ENCODE peak calls at places on chromosomes 6 and 20, in nine cellular contexts. F is colonic mucosa; G is body of pancreas; R is GM23338; Z is CD8-positive, alpha-beta memory T cell; K is psoas muscle; U is CD8-positive, alpha-beta T cell; I is trophoblast cell; W is SJSA1. Q is an unnamed sample.

GRCh38 chr6:136751478-136751956 is 40.8 kb downstream of the MAP3K5 start:
- DNase-seq in R (no peak), U (peak; percentile 29), G (no peak), I (no peak), F (peak; percentile 45), Z (peak; percentile 47), K (no peak), W (no peak), Q (no peak)

GRCh38 chr6:108673602-108674001 is 112.9 kb downstream of the FOXO3 start:
- DNase-seq in U (no peak), F (peak; percentile 85), R (no peak), W (no peak), Z (no peak), I (no peak), G (no peak), K (no peak), Q (no peak)

GRCh38 chr6:160365117-160365516 is 16.9 kb downstream of the SLC22A3 start:
- DNase-seq in K (no peak), I (no peak), U (no peak), F (no peak), W (no peak), G (no peak), Z (no peak), R (no peak), Q (no peak)

GRCh38 chr6:163413054-163413344 is 1.5 kb upstream of the QKI start:
- DNase-seq in Z (no peak), K (no peak), G (no peak), U (no peak), W (no peak), I (no peak), R (no peak), F (no peak), Q (no peak)

GRCh38 chr6:1774541-1774940 is 164.8 kb downstream of the FOXC1 start:
- DNase-seq in R (no peak), U (no peak), I (no peak), K (no peak), F (no peak), G (no peak), Z (no peak), W (no peak), Q (no peak)

GRCh38 chr20:51160821-51161220 is 137.9 kb upstream of the KCNG1 start:
- DNase-seq in W (no peak), I (no peak), F (no peak), U (no peak), G (no peak), Z (no peak), R (no peak), K (no peak), Q (no peak)

GRCh38 chr6:150813319-150813992 is 52.0 kb upstream of the MTHFD1L start:
- DNase-seq in K (no peak), U (peak; percentile 28), R (no peak), Z (no peak), G (no peak), W (no peak), I (peak; percentile 76), F (peak; percentile 28), Q (no peak)

GRCh38 chr20:20489054-20489453 is 121.2 kb downstream of the INSM1 start:
- DNase-seq in G (no peak), Z (no peak), R (no peak), I (no peak), U (no peak), W (peak; percentile 12), F (no peak), K (no peak), Q (no peak)

GRCh38 chr20:33130553-33130952 is 37.4 kb upstream of the BPIFA2 start:
- DNase-seq in Z (no peak), K (no peak), G (no peak), I (no peak), F (no peak), W (no peak), U (no peak), R (no peak), Q (no peak)

GRCh38 chr20:16350465-16350864 is 222.8 kb downstream of the KIF16B start:
- DNase-seq in I (no peak), W (no peak), K (peak; percentile 64), G (no peak), Z (no peak), U (no peak), F (no peak), R (no peak), Q (no peak)

GRCh38 chr6:7041511-7042026 is 66.2 kb upstream of the RREB1 start:
- DNase-seq in R (peak; percentile 48), Z (no peak), U (no peak), K (no peak), W (no peak), G (no peak), I (no peak), F (no peak), Q (no peak)

DNA sequence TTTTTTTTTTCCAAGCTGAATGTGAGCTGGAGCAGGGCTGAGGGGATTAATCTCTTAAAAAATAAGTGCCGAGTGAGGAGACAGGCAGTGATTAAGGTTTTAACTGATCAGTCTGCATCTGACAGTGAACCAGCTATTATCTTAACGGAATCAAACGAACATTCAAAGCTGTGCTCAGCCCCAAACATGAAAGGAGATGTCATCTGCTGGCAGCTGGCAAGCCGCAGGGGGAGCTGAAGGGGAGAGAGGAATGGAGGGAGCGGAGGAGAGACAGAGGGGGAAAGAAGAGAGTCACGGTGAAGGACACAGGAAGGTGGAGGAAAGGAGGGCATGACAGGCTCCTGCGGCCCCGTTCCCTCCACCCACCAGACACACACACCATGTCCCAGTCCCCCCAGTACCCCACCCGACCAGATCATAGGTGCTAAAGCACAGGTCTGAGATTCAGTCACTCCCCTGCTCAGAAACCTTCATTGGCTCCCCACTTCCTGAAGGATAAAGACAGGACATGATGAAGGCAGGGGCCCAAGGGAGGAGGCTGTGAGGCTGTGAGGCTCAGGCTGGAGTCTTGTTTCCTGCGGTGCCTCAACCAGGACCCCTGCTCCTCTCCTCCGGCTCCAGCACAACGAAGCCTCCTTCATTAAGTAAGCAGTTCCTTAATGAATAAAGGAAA is 80.9 kb downstream of the NCR2 start:
- DNase-seq in Z (no peak), F (no peak), W (no peak), R (peak; percentile 51), G (no peak), I (no peak), U (no peak), K (no peak), Q (no peak)
- H3K27ac ChIP-seq in Z (no peak overlapping the region), F (no peak overlapping the region), W (no peak overlapping the region), R (no peak overlapping the region), G (no peak overlapping the region), I (no peak overlapping the region), U (no peak overlapping the region), K (no peak overlapping the region), Q (no peak overlapping the region)

GRCh38 chr6:111603648-111604047 is 2.0 kb downstream of the TRAF3IP2 start:
- DNase-seq in U (no peak), G (no peak), K (no peak), F (no peak), I (no peak), W (peak; percentile 39), R (no peak), Z (no peak), Q (no peak)
- H3K27ac ChIP-seq in U (no peak overlapping the region), G (peak overlapping the region; percentile 89), K (peak overlapping the region; percentile 99), F (peak overlapping the region; percentile 99), I (peak overlapping the region; percentile 11), W (peak overlapping the region; percentile 90), R (no peak overlapping the region), Z (no peak overlapping the region), Q (peak overlapping the region; percentile 89)

GRCh38 chr6:71347119-71347518 is 58.5 kb downstream of the OGFRL1 start:
- DNase-seq in U (no peak), I (no peak), W (no peak), Z (no peak), G (no peak), R (no peak), F (no peak), K (no peak), Q (no peak)
- H3K27ac ChIP-seq in U (no peak overlapping the region), I (no peak overlapping the region), W (no peak overlapping the region), Z (no peak overlapping the region), G (no peak overlapping the region), R (no peak overlapping the region), F (no peak overlapping the region), K (no peak overlapping the region), Q (peak overlapping the region; percentile 42)

GRCh38 chr6:31193206-31193605 is 22.7 kb upstream of the POU5F1 start:
- DNase-seq in W (no peak), I (no peak), K (no peak), R (peak; percentile 65), Z (no peak), F (no peak), U (no peak), G (no peak), Q (no peak)

GRCh38 chr6:31186052-31186734 is 15.7 kb upstream of the POU5F1 start:
- DNase-seq in U (no peak), K (peak; percentile 94), I (no peak), R (no peak), G (peak; percentile 84), Z (no peak), W (no peak), F (peak; percentile 85), Q (no peak)

GRCh38 chr6:31190488-31190887 is 20.0 kb upstream of the POU5F1 start:
- DNase-seq in G (no peak), F (no peak), K (no peak), R (no peak), I (no peak), W (no peak), Z (no peak), U (no peak), Q (no peak)

GRCh38 chr6:31187780-31188194 is 17.3 kb upstream of the POU5F1 start:
- DNase-seq in G (peak; percentile 46), U (no peak), Z (no peak), W (no peak), R (no peak), K (no peak), F (peak; percentile 65), I (peak; percentile 19), Q (no peak)
- H3K27ac ChIP-seq in G (peak overlapping the region; percentile 93), U (no peak overlapping the region), Z (no peak overlapping the region), W (no peak overlapping the region), R (peak overlapping the region; percentile 14), K (no peak overlapping the region), F (peak overlapping the region; percentile 96), I (no peak overlapping the region), Q (no peak overlapping the region)

GRCh38 chr6:29976253-29976587 is 33.9 kb downstream of the HLA-A start:
- DNase-seq in U (no peak), Z (no peak), W (no peak), K (no peak), I (no peak), F (no peak), R (no peak), G (no peak), Q (no peak)
- H3K27ac ChIP-seq in U (no peak overlapping the region), Z (peak overlapping the region; percentile 47), W (no peak overlapping the region), K (peak overlapping the region; percentile 92), I (no peak overlapping the region), F (peak overlapping the region; percentile 82), R (no peak overlapping the region), G (peak overlapping the region; percentile 97), Q (peak overlapping the region; percentile 40)